ENCODE peak calls at places on chromosomes 1 and 21, in six cellular contexts. K is GM12865, I is suprapubic skin, H is fibroblast of the aortic adventitia, D is pancreas, Z is kidney. J is an unnamed sample.

GRCh38 chr1:81407463-81407862 is 393.3 kb upstream of the ADGRL2 start:
- DNase-seq in K (no peak), I (no peak), H (no peak), D (no peak), Z (no peak), J (no peak)

GRCh38 chr1:62687421-62687902 is 724 bp downstream of the DOCK7 start:
- DNase-seq in K (peak), I (peak), H (peak), D (peak), Z (peak), J (no peak)

GRCh38 chr1:71861022-71861421 is 421.3 kb downstream of the NEGR1 start:
- DNase-seq in K (no peak), I (no peak), H (peak), D (no peak), Z (no peak), J (no peak)

GRCh38 chr1:15116966-15117365 is 36.6 kb upstream of the TMEM51 start:
- DNase-seq in K (no peak), I (no peak), H (no peak), D (peak), Z (peak), J (no peak)

GRCh38 chr1:78348526-78349284 is 142.1 kb upstream of the PTGFR start:
- DNase-seq in K (no peak), I (no peak), H (peak), D (no peak), Z (no peak), J (no peak)

GRCh38 chr1:177135250-177135649 is 29.3 kb downstream of the ASTN1 start:
- DNase-seq in K (no peak), I (no peak), H (no peak), D (no peak), Z (no peak), J (no peak)

GRCh38 chr21:42964561-42965560 is 9.5 kb upstream of the PKNOX1 start:
- DNase-seq in K (no peak), I (peak), H (no peak), D (no peak), Z (no peak), J (no peak)

GRCh38 chr1:152981181-152981871 is 2.6 kb upstream of the SPRR1A start:
- DNase-seq in K (no peak), I (no peak), H (no peak), D (no peak), Z (no peak), J (no peak)

GRCh38 chr1:89799495-89799894 is 21.3 kb upstream of the LRRC8D start:
- DNase-seq in K (peak), I (no peak), H (no peak), D (no peak), Z (no peak), J (no peak)

GRCh38 chr1:72284084-72284397 is 1.7 kb upstream of the NEGR1 start:
- DNase-seq in K (no peak), I (no peak), H (no peak), D (no peak), Z (no peak), J (no peak)

GRCh38 chr1:200296091-200296661 is 113.7 kb downstream of the ZNF281 start:
- DNase-seq in K (no peak), I (no peak), H (no peak), D (no peak), Z (no peak), J (no peak)

GRCh38 chr1:202007703-202008489 is 2.5 kb upstream of the ELF3 start:
- DNase-seq in K (no peak), I (no peak), H (peak), D (peak), Z (peak), J (no peak)

GRCh38 chr1:221774054-221774842 is 32.4 kb upstream of the DUSP10 start:
- DNase-seq in K (no peak), I (no peak), H (no peak), D (no peak), Z (no peak), J (no peak)

GRCh38 chr1:183075861-183076260 is 52.6 kb downstream of the LAMC1 start:
- DNase-seq in K (no peak), I (no peak), H (peak), D (no peak), Z (no peak), J (no peak)

GRCh38 chr1:50930965-50931737 is 28.9 kb downstream of the FAF1 start:
- DNase-seq in K (peak), I (no peak), H (no peak), D (no peak), Z (no peak), J (no peak)

GRCh38 chr1:113396102-113396501 is 5.8 kb downstream of the MAGI3 start:
- DNase-seq in K (no peak), I (no peak), H (no peak), D (no peak), Z (no peak), J (no peak)

GRCh38 chr1:183023146-183023600 is at the start of gene LAMC1:
- DNase-seq in K (peak), I (peak), H (peak), D (peak), Z (peak), J (peak)

GRCh38 chr1:200386416-200386815 is 23.4 kb downstream of the ZNF281 start:
- DNase-seq in K (no peak), I (no peak), H (no peak), D (no peak), Z (no peak), J (no peak)

GRCh38 chr21:31731112-31731801 is 661 bp downstream of the SCAF4 start:
- DNase-seq in K (peak), I (peak), H (no peak), D (peak), Z (peak), J (peak)

GRCh38 chr1:19324665-19324990 is 12.5 kb downstream of the SLC66A1 start:
- DNase-seq in K (no peak), I (no peak), H (no peak), D (no peak), Z (no peak), J (no peak)

GRCh38 chr1:206029484-206029883 is 5.8 kb upstream of the CTSE start:
- DNase-seq in K (no peak), I (no peak), H (peak), D (no peak), Z (no peak), J (no peak)

GRCh38 chr21:34009193-34009592 is 64.2 kb upstream of the MRPS6 start:
- DNase-seq in K (no peak), I (no peak), H (no peak), D (no peak), Z (no peak), J (no peak)

GRCh38 chr1:184621262-184621661 is 133.4 kb downstream of the EDEM3 start:
- DNase-seq in K (no peak), I (no peak), H (peak), D (no peak), Z (no peak), J (no peak)

GRCh38 chr1:226981838-226982237 is 41.7 kb downstream of the COQ8A start:
- DNase-seq in K (no peak), I (no peak), H (no peak), D (no peak), Z (peak), J (peak)

GRCh38 chr1:183227963-183228649 is 42.0 kb downstream of the LAMC2 start:
- DNase-seq in K (peak), I (no peak), H (peak), D (peak), Z (no peak), J (no peak)

GRCh38 chr1:29628190-29628589 is 391.9 kb downstream of the PTPRU start:
- DNase-seq in K (no peak), I (no peak), H (no peak), D (no peak), Z (no peak), J (no peak)

GRCh38 chr1:192461684-192462083 is 113.9 kb upstream of the RGS1 start:
- DNase-seq in K (no peak), I (no peak), H (no peak), D (no peak), Z (no peak), J (no peak)

GRCh38 chr1:240310226-240310925 is 218.7 kb downstream of the FMN2 start:
- DNase-seq in K (no peak), I (no peak), H (peak), D (no peak), Z (no peak), J (no peak)

GRCh38 chr21:32062591-32063227 is 189.9 kb downstream of the HUNK start:
- DNase-seq in K (no peak), I (no peak), H (no peak), D (no peak), Z (no peak), J (no peak)

GRCh38 chr1:26701266-26701994 is 5.6 kb downstream of the ARID1A start:
- DNase-seq in K (peak), I (no peak), H (peak), D (no peak), Z (no peak), J (no peak)

GRCh38 chr1:245549981-245550701 is 395.4 kb downstream of the KIF26B start:
- DNase-seq in K (no peak), I (no peak), H (no peak), D (no peak), Z (no peak), J (no peak)

GRCh38 chr21:38807481-38807880 is 1.8 kb downstream of the ETS2 start:
- DNase-seq in K (no peak), I (no peak), H (peak), D (no peak), Z (no peak), J (no peak)

DNA sequence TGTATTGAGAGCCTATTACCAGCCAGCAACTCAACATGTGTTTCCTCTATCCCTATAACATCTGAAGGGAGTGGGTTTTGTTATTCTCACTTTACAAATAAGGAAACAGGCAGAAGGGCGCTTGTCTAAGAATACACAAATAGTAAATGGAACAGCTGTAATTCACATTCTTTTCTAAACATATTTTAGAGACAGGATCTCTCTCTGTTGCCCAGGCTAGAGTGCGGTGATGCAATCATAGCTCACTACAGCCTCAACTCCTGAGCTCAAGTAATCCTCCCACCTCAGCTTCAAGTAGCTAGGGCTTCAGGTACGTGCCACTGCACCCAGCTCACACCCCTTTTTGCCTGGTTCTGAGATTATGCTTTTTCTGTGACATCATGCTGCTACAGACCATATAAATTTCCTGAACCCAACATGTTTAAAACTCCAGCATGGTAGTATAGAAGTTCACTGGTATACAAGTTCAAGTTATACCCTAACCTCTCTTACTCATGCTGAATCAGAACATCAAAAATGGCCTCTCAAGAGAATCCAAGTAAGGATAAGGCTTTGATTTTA is 8.6 kb upstream of the TACSTD2 start:
- DNase-seq in K (no peak), I (no peak), H (peak), D (no peak), Z (no peak), J (no peak)
- TF ChIP-seq CTCF in K (no peak), I (no peak), H (no peak), D (no peak), Z (no peak), J (no peak)

GRCh38 chr1:22469219-22469618 is 17.6 kb downstream of the ZBTB40 start:
- DNase-seq in K (no peak), I (no peak), H (no peak), D (no peak), Z (no peak), J (no peak)

GRCh38 chr1:22461678-22462527 is 10.3 kb downstream of the ZBTB40 start:
- DNase-seq in K (no peak), I (no peak), H (no peak), D (no peak), Z (no peak), J (no peak)

GRCh38 chr1:22462928-22463327 is 11.3 kb downstream of the ZBTB40 start:
- DNase-seq in K (no peak), I (no peak), H (no peak), D (no peak), Z (no peak), J (no peak)

GRCh38 chr1:22461100-22461499 is 9.4 kb downstream of the ZBTB40 start:
- DNase-seq in K (no peak), I (no peak), H (no peak), D (no peak), Z (no peak), J (no peak)

GRCh38 chr1:22465018-22465565 is 13.4 kb downstream of the ZBTB40 start:
- DNase-seq in K (no peak), I (no peak), H (no peak), D (no peak), Z (no peak), J (no peak)
- TF ChIP-seq CTCF in K (no peak), I (no peak), H (no peak), D (no peak), Z (no peak), J (no peak)

GRCh38 chr21:28235169-28235892 is 757.3 kb downstream of the LTN1 start:
- DNase-seq in K (peak), I (no peak), H (peak), D (no peak), Z (no peak), J (no peak)
- TF ChIP-seq CTCF in K (no peak), I (no peak), H (peak), D (no peak), Z (no peak), J (peak)

GRCh38 chr1:36494971-36495370 is 12.3 kb upstream of the CSF3R start:
- DNase-seq in K (no peak), I (no peak), H (no peak), D (no peak), Z (no peak), J (no peak)
- TF ChIP-seq CTCF in K (no peak), I (no peak), H (no peak), D (no peak), Z (no peak), J (no peak)

DNA sequence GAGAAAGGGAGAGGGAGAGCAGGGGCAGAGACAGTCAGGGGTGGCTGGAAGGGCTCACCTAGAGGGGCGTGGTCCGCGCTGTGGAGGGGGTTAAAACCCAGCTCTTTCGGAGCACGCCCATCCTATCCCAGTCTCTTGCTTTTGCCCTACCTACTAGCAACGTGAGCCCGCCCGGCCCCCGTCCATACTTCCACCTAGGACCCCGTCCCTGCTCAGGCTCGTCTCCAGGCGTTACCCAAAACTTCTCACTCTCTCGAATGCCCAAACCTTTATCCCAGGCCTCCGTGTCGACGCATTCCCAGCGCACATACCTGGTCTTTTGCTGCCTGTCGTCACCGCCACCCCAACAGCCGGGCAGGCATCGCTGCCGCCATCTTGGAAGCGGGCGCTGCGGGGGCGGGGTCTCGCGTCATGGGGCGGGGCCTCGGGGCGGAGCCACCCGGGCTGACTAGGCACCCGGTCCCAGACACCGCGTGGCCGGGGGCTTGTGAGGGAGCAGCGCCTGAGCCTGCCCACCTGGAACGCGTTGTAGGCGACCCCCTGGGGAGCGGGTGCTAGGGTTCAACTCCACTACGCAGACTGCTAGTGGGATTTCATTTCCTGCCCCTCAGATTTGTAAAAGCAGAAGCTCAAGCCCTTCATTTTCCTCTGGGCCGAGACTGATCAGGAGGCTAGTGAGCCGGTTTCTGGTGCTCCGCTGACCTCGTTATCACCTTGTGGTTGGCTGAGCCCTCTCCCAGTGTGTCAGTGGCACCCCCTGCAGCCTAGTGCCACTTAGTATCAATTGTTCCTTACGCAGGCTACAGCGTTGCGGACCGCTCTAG is at the start of gene B4GALT3:
- DNase-seq in K (peak), I (peak), H (peak), D (peak), Z (peak), J (peak)
- TF ChIP-seq CTCF in K (no peak), I (no peak), H (no peak), D (no peak), Z (no peak), J (no peak)

J was measured in chondrocyte.